ENCODE peak calls at places on chromosomes 6 and 20, in four cellular contexts. One of them, this sample, is unnamed. For H3K9me3, the result is how much of the 10 kb centered on the place peaks cover.

GRCh38 chr6:108250240-108250866 is 10.5 kb downstream of the SNX3 start:
- DNase-seq in cardiac muscle cell: no peak
- DNase-seq in adrenal gland: no peak
- DNase-seq in sigmoid colon: no peak
- DNase-seq in this sample: no peak

GRCh38 chr6:157219201-157220200 is 103.8 kb downstream of the TMEM242 start:
- DNase-seq in sigmoid colon: no peak
- DNase-seq in adrenal gland: no peak
- DNase-seq in cardiac muscle cell: no peak
- DNase-seq in this sample: no peak

GRCh38 chr6:34718867-34719441 is 22.4 kb upstream of the ILRUN start:
- DNase-seq in sigmoid colon: no peak
- DNase-seq in cardiac muscle cell: no peak
- DNase-seq in adrenal gland: no peak
- DNase-seq in this sample: no peak

GRCh38 chr20:48025661-48026060 is 240.4 kb upstream of the SULF2 start:
- DNase-seq in sigmoid colon: no peak
- DNase-seq in adrenal gland: no peak
- DNase-seq in cardiac muscle cell: no peak
- DNase-seq in this sample: no peak

GRCh38 chr6:166313255-166314070 is 5.3 kb upstream of the PRR18 start:
- DNase-seq in adrenal gland: no peak
- DNase-seq in sigmoid colon: no peak
- DNase-seq in cardiac muscle cell: peak
- DNase-seq in this sample: no peak

GRCh38 chr20:35572838-35573237 is 31.0 kb downstream of the ERGIC3 start:
- DNase-seq in sigmoid colon: no peak
- DNase-seq in adrenal gland: no peak
- DNase-seq in cardiac muscle cell: no peak
- DNase-seq in this sample: no peak

GRCh38 chr6:81865712-81866111 is 113.2 kb upstream of the TENT5A start:
- DNase-seq in adrenal gland: no peak
- DNase-seq in cardiac muscle cell: no peak
- DNase-seq in sigmoid colon: no peak
- DNase-seq in this sample: no peak

GRCh38 chr6:2914318-2914660 is 11.2 kb upstream of the SERPINB9 start:
- DNase-seq in sigmoid colon: no peak
- DNase-seq in adrenal gland: no peak
- DNase-seq in cardiac muscle cell: no peak
- DNase-seq in this sample: no peak

GRCh38 chr6:37279366-37280134 is 21.6 kb upstream of the TMEM217 start:
- DNase-seq in sigmoid colon: no peak
- DNase-seq in adrenal gland: no peak
- DNase-seq in cardiac muscle cell: no peak
- DNase-seq in this sample: no peak

GRCh38 chr6:120214097-120214496 is 864.5 kb upstream of the MAN1A1 start:
- DNase-seq in sigmoid colon: no peak
- DNase-seq in adrenal gland: no peak
- DNase-seq in cardiac muscle cell: no peak
- DNase-seq in this sample: no peak

GRCh38 chr6:14333556-14334305 is 216.2 kb downstream of the CD83 start:
- DNase-seq in cardiac muscle cell: no peak
- DNase-seq in sigmoid colon: no peak
- DNase-seq in adrenal gland: no peak
- DNase-seq in this sample: no peak

GRCh38 chr6:139888691-139889122 is 514.3 kb upstream of the CITED2 start:
- DNase-seq in adrenal gland: no peak
- DNase-seq in sigmoid colon: no peak
- DNase-seq in cardiac muscle cell: peak
- DNase-seq in this sample: no peak

GRCh38 chr6:158970640-158971291 is 29.2 kb downstream of the RSPH3 start:
- DNase-seq in cardiac muscle cell: peak
- DNase-seq in sigmoid colon: no peak
- DNase-seq in adrenal gland: peak
- DNase-seq in this sample: no peak

GRCh38 chr6:74631558-74631957 is 574.3 kb downstream of the COL12A1 start:
- DNase-seq in sigmoid colon: no peak
- DNase-seq in adrenal gland: no peak
- DNase-seq in cardiac muscle cell: no peak
- DNase-seq in this sample: no peak

GRCh38 chr20:25223179-25223661 is 24.7 kb upstream of the PYGB start:
- DNase-seq in adrenal gland: peak
- DNase-seq in cardiac muscle cell: no peak
- DNase-seq in sigmoid colon: no peak
- DNase-seq in this sample: no peak

GRCh38 chr6:109308018-109308492 is 74.2 kb downstream of the CD164 start:
- DNase-seq in sigmoid colon: no peak
- DNase-seq in cardiac muscle cell: no peak
- DNase-seq in adrenal gland: peak
- DNase-seq in this sample: no peak

GRCh38 chr6:26640806-26641205 is 18.7 kb downstream of the ZNF322 start:
- DNase-seq in adrenal gland: no peak
- DNase-seq in cardiac muscle cell: no peak
- DNase-seq in sigmoid colon: no peak
- DNase-seq in this sample: no peak
- H3K9me3 ChIP-seq in adrenal gland: under half
- H3K9me3 ChIP-seq in cardiac muscle cell: under half
- H3K9me3 ChIP-seq in sigmoid colon: under half
- H3K9me3 ChIP-seq in this sample: under half

DNA sequence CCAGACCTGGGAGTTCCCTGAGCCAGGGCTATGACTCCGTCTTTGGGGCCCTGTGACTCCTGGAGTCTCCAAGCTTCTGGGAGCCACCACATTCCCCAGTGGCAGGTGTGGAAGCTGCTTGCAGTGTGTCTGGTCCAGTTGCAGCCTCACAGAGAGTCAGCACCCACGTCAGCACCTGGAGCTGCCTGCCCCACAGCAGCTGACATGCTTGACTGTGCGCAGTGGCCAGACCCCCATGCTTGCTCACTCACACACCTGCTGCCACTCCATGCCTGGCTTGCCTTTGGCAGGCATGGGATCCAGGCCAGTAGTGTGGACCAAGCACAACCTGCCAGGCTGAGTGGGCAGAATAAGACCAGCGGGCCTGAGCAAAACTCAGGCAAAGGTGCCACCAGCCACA is 31.0 kb upstream of the ASIP start:
- DNase-seq in sigmoid colon: no peak
- DNase-seq in cardiac muscle cell: no peak
- DNase-seq in adrenal gland: no peak
- DNase-seq in this sample: no peak
- H3K9me3 ChIP-seq in sigmoid colon: under half
- H3K9me3 ChIP-seq in cardiac muscle cell: under half
- H3K9me3 ChIP-seq in adrenal gland: under half
- H3K9me3 ChIP-seq in this sample: under half

DNA sequence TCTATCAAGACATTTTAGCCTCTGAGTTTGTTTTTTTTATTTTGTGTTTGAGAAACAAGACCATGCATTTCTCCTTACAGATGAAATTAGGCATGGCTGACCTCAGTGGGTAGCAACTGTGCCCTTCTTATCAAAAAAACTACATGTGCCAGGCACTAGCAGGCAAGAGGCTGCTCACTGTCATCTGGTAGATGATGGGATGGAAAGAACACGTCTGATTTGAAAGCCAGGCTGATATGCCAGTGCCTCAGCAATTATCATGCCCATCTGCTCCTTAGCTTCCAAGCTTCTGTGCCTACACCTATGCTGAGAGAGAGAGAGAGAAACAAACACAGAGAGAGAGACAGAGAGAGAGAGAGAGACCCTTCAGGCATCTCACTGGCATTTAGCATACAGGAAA is 149.9 kb downstream of the C6orf118 start:
- DNase-seq in adrenal gland: no peak
- DNase-seq in cardiac muscle cell: no peak
- DNase-seq in sigmoid colon: no peak
- DNase-seq in this sample: no peak
- H3K9me3 ChIP-seq in adrenal gland: under half
- H3K9me3 ChIP-seq in cardiac muscle cell: under half
- H3K9me3 ChIP-seq in sigmoid colon: under half
- H3K9me3 ChIP-seq in this sample: under half

DNA sequence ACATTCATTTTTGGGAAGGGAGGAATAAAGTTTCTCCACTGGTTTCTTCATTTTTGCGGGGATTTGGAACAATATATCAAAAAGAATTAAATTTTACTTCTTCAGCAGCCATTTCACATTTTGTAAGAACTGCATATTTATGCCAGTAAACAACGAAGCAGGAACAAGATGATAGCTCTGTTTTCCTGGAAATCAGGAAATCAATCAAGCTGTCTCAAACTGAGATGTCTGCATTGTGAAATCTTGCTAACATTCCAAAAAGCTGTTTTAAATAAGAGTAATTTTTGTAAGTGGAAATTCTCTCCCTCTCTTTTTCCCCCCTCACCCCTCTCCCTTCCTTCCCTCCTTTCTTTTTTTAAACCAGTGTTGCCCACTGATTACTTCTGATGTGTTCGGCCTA is 20.0 kb downstream of the MAPK13 start:
- DNase-seq in cardiac muscle cell: no peak
- DNase-seq in sigmoid colon: no peak
- DNase-seq in adrenal gland: no peak
- DNase-seq in this sample: no peak
- H3K9me3 ChIP-seq in cardiac muscle cell: under half
- H3K9me3 ChIP-seq in sigmoid colon: under half
- H3K9me3 ChIP-seq in adrenal gland: under half
- H3K9me3 ChIP-seq in this sample: under half

GRCh38 chr6:24644377-24644776 is 1.6 kb downstream of the KIAA0319 start:
- DNase-seq in cardiac muscle cell: no peak
- DNase-seq in sigmoid colon: no peak
- DNase-seq in adrenal gland: no peak
- DNase-seq in this sample: no peak

GRCh38 chr6:24642061-24642460 is 3.9 kb downstream of the KIAA0319 start:
- DNase-seq in sigmoid colon: no peak
- DNase-seq in adrenal gland: no peak
- DNase-seq in cardiac muscle cell: no peak
- DNase-seq in this sample: no peak

GRCh38 chr6:24636681-24637080 is 9.3 kb downstream of the KIAA0319 start:
- DNase-seq in cardiac muscle cell: no peak
- DNase-seq in sigmoid colon: no peak
- DNase-seq in adrenal gland: no peak
- DNase-seq in this sample: no peak

GRCh38 chr6:24643925-24644324 is 2.1 kb downstream of the KIAA0319 start:
- DNase-seq in cardiac muscle cell: no peak
- DNase-seq in sigmoid colon: no peak
- DNase-seq in adrenal gland: no peak
- DNase-seq in this sample: no peak

GRCh38 chr6:24640166-24640565 is 5.8 kb downstream of the KIAA0319 start:
- DNase-seq in cardiac muscle cell: no peak
- DNase-seq in adrenal gland: no peak
- DNase-seq in sigmoid colon: no peak
- DNase-seq in this sample: no peak
- H3K9me3 ChIP-seq in cardiac muscle cell: under half
- H3K9me3 ChIP-seq in adrenal gland: under half
- H3K9me3 ChIP-seq in sigmoid colon: under half
- H3K9me3 ChIP-seq in this sample: under half

GRCh38 chr6:306641-307061 is 14.4 kb downstream of the DUSP22 start:
- DNase-seq in adrenal gland: no peak
- DNase-seq in sigmoid colon: no peak
- DNase-seq in cardiac muscle cell: no peak
- DNase-seq in this sample: no peak

GRCh38 chr6:304833-305370 is 12.6 kb downstream of the DUSP22 start:
- DNase-seq in sigmoid colon: no peak
- DNase-seq in adrenal gland: no peak
- DNase-seq in cardiac muscle cell: no peak
- DNase-seq in this sample: no peak

GRCh38 chr6:303948-304558 is 11.8 kb downstream of the DUSP22 start:
- DNase-seq in adrenal gland: no peak
- DNase-seq in sigmoid colon: no peak
- DNase-seq in cardiac muscle cell: no peak
- DNase-seq in this sample: no peak

GRCh38 chr6:307065-307814 is 15.0 kb downstream of the DUSP22 start:
- DNase-seq in sigmoid colon: no peak
- DNase-seq in adrenal gland: no peak
- DNase-seq in cardiac muscle cell: no peak
- DNase-seq in this sample: no peak

DNA sequence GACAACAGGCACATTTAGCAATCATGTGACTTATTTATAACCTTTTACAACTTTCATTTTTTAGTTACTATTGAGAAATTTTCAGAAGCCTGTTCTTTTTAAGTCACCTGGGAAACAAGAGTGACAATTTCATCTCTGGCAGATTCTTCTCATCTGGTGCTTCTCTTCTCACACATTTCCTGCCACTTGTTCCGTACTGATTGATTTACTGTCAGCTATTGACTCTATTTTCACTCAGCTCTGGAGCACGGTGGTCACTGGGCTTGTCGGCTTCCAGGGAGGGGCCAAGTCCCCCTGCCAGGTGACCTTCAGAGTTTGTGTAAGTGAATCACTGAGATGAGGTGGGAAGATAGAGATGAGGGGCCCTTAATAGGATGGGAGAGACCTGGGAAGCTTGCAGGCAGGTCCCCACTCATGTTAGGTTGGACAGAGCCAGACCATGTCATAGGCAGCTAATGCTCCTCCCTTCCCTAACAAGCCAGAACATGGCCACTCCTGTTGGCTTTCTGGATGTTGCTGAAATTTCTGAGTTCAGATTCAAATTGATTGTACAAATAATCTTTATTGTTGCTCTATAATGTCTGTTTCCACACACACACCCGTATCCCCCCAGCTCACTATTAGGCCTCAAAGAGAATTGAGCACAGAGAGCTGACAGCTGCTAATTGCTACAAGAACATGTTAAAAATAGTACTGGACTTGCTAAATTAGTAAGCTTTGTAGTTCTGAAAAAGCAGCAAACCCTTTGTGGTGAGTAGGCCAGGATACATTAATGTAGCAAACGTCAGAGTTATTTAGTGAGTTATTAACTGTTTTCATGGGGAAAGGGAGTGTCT is 13.3 kb downstream of the DUSP22 start:
- DNase-seq in sigmoid colon: no peak
- DNase-seq in adrenal gland: no peak
- DNase-seq in cardiac muscle cell: peak
- DNase-seq in this sample: no peak
- H3K9me3 ChIP-seq in sigmoid colon: under half
- H3K9me3 ChIP-seq in adrenal gland: under half
- H3K9me3 ChIP-seq in cardiac muscle cell: under half
- H3K9me3 ChIP-seq in this sample: under half